ENCODE peak calls at places on chromosomes 1 and 21, in four cellular contexts. One of them, this sample, is unnamed.
A peak's percentile ranks its signal among the peaks of the same experiment; 100 is the strongest.

GRCh38 chr1:54490361-54491248 is 57.4 kb upstream of the ACOT11 start:
- DNase-seq in HepG2: no peak
- DNase-seq in GM12878: no peak
- DNase-seq in SK-N-SH: peak; percentile 73
- DNase-seq in this sample: peak; percentile 86

GRCh38 chr1:42176902-42177519 is 12.5 kb upstream of the GUCA2A start:
- DNase-seq in HepG2: peak; percentile 51
- DNase-seq in GM12878: no peak
- DNase-seq in SK-N-SH: peak; percentile 55
- DNase-seq in this sample: no peak

GRCh38 chr1:230976825-230977747 is 1.6 kb downstream of the TTC13 start:
- DNase-seq in HepG2: no peak
- DNase-seq in GM12878: no peak
- DNase-seq in SK-N-SH: no peak
- DNase-seq in this sample: no peak

GRCh38 chr1:92968138-92969032 is 7.1 kb upstream of the DIPK1A start:
- DNase-seq in HepG2: peak; percentile 45
- DNase-seq in GM12878: no peak
- DNase-seq in SK-N-SH: peak; percentile 38
- DNase-seq in this sample: no peak

GRCh38 chr1:172950528-172950927 is 100.2 kb downstream of the TNFSF18 start:
- DNase-seq in HepG2: no peak
- DNase-seq in GM12878: no peak
- DNase-seq in SK-N-SH: no peak
- DNase-seq in this sample: no peak

GRCh38 chr1:201228011-201228983 is 37.7 kb downstream of the IGFN1 start:
- DNase-seq in HepG2: no peak
- DNase-seq in GM12878: no peak
- DNase-seq in SK-N-SH: no peak
- DNase-seq in this sample: peak; percentile 32

GRCh38 chr1:219463629-219464028 is 149.3 kb downstream of the ZC3H11B start:
- DNase-seq in HepG2: no peak
- DNase-seq in GM12878: no peak
- DNase-seq in SK-N-SH: no peak
- DNase-seq in this sample: no peak

GRCh38 chr1:162020145-162020544 is 3.5 kb downstream of the OLFML2B start:
- DNase-seq in HepG2: no peak
- DNase-seq in GM12878: no peak
- DNase-seq in SK-N-SH: no peak
- DNase-seq in this sample: no peak

GRCh38 chr1:92901699-92902405 is 59.4 kb downstream of the DIPK1A start:
- DNase-seq in HepG2: no peak
- DNase-seq in GM12878: no peak
- DNase-seq in SK-N-SH: no peak
- DNase-seq in this sample: no peak

GRCh38 chr21:15549671-15550070 is 180.1 kb upstream of the USP25 start:
- DNase-seq in HepG2: peak; percentile 1
- DNase-seq in GM12878: no peak
- DNase-seq in SK-N-SH: no peak
- DNase-seq in this sample: no peak
- TF ChIP-seq RFX5 in HepG2: no peak
- TF ChIP-seq RFX5 in GM12878: no peak
- TF ChIP-seq RFX5 in SK-N-SH: no peak
- TF ChIP-seq RFX5 in this sample: no peak

DNA sequence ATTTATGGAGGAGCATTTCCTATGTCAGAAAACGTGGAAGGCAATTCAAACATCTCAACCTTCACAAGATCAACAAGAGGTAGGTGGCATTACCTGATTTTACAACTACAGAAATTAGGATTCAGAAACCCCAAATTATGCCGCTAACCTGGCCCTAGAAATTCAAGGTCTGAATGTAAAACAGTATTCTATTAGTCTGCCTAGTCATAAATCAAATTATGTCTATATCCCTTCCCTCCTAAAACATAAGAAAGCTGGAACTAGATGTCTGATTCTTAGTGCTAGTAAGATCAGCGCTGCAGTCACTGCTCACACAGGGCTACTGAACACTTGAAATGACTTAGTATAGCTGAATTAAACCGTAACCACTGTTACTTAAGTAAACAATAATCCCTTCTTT is 1.4 kb downstream of the TOMM20 start:
- DNase-seq in HepG2: no peak
- DNase-seq in GM12878: no peak
- DNase-seq in SK-N-SH: no peak
- DNase-seq in this sample: no peak
- TF ChIP-seq TCF12 in HepG2: no peak
- TF ChIP-seq TCF12 in GM12878: no peak
- TF ChIP-seq TCF12 in SK-N-SH: no peak
- TF ChIP-seq TCF12 in this sample: no peak

GRCh38 chr1:238649200-238649599 is 737.2 kb upstream of the CHRM3 start:
- DNase-seq in HepG2: no peak
- DNase-seq in GM12878: no peak
- DNase-seq in SK-N-SH: no peak
- DNase-seq in this sample: no peak

GRCh38 chr1:238648756-238649155 is 737.6 kb upstream of the CHRM3 start:
- DNase-seq in HepG2: no peak
- DNase-seq in GM12878: no peak
- DNase-seq in SK-N-SH: no peak
- DNase-seq in this sample: no peak

GRCh38 chr1:238648296-238648695 is 738.1 kb upstream of the CHRM3 start:
- DNase-seq in HepG2: no peak
- DNase-seq in GM12878: no peak
- DNase-seq in SK-N-SH: no peak
- DNase-seq in this sample: no peak

GRCh38 chr1:238653693-238654321 is 732.6 kb upstream of the CHRM3 start:
- DNase-seq in HepG2: no peak
- DNase-seq in GM12878: no peak
- DNase-seq in SK-N-SH: no peak
- DNase-seq in this sample: no peak

GRCh38 chr1:238652346-238652968 is 733.9 kb upstream of the CHRM3 start:
- DNase-seq in HepG2: no peak
- DNase-seq in GM12878: no peak
- DNase-seq in SK-N-SH: no peak
- DNase-seq in this sample: no peak
- TF ChIP-seq RFX5 in HepG2: no peak
- TF ChIP-seq RFX5 in GM12878: no peak
- TF ChIP-seq RFX5 in SK-N-SH: no peak
- TF ChIP-seq RFX5 in this sample: no peak

DNA sequence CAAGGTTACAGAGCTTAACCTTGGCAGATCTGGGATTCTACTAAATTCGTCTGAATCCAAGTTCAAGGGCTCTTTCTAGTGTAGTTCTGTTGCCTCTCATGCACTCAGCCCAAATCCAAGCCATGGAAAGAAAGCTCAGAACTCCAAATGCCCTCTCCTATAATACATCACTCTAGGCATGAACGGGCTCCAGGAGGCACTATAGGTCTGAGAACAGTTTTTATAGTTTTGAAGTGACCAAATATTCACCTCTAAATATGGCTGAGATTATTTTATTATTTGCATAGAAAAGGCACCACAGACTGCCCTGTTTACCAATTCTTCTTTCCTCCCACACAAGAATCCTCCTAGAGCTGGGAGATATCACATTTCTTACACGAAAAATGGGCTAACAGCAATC is 327.9 kb upstream of the BEND5 start:
- DNase-seq in HepG2: no peak
- DNase-seq in GM12878: no peak
- DNase-seq in SK-N-SH: no peak
- DNase-seq in this sample: no peak
- TF ChIP-seq TCF12 in HepG2: no peak
- TF ChIP-seq TCF12 in GM12878: no peak
- TF ChIP-seq TCF12 in SK-N-SH: no peak
- TF ChIP-seq TCF12 in this sample: no peak

GRCh38 chr1:150243003-150243402 is 7.1 kb upstream of the ANP32E start:
- DNase-seq in HepG2: no peak
- DNase-seq in GM12878: no peak
- DNase-seq in SK-N-SH: no peak
- DNase-seq in this sample: no peak
- TF ChIP-seq RFX5 in HepG2: no peak
- TF ChIP-seq RFX5 in GM12878: no peak
- TF ChIP-seq RFX5 in SK-N-SH: no peak
- TF ChIP-seq RFX5 in this sample: no peak

DNA sequence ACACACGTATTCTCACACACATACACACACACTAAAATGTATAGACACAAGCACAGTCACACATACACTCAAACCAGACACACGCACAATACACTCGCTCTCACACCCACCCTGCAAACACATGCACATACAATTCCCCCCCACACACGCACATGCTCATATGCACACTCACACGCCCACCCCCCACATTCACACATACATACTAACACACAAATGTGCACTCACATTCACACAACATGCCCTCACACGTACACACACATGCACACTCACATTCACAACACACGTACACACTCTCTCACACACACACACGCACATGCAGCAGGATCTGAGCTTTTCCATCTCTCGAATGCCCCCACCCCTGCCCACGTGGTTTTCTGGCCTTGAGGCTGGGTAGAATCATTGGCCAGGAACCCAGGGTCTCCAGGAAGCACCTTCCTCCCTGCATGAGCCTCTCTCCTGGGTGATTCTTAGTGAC is 589.7 kb downstream of the PTPRU start:
- DNase-seq in HepG2: no peak
- DNase-seq in GM12878: no peak
- DNase-seq in SK-N-SH: no peak
- DNase-seq in this sample: peak; percentile 19
- TF ChIP-seq TCF12 in HepG2: no peak
- TF ChIP-seq TCF12 in GM12878: no peak
- TF ChIP-seq TCF12 in SK-N-SH: no peak
- TF ChIP-seq TCF12 in this sample: no peak

GRCh38 chr1:183609313-183609712 is 19.1 kb upstream of the NCF2 start:
- DNase-seq in HepG2: peak; percentile 43
- DNase-seq in GM12878: no peak
- DNase-seq in SK-N-SH: peak; percentile 49
- DNase-seq in this sample: no peak
- TF ChIP-seq RFX5 in HepG2: no peak
- TF ChIP-seq RFX5 in GM12878: no peak
- TF ChIP-seq RFX5 in SK-N-SH: no peak
- TF ChIP-seq RFX5 in this sample: no peak

GRCh38 chr1:233368106-233368783 is 40.7 kb downstream of the MAP3K21 start:
- DNase-seq in HepG2: no peak
- DNase-seq in GM12878: no peak
- DNase-seq in SK-N-SH: no peak
- DNase-seq in this sample: no peak

GRCh38 chr1:233368784-233369120 is 41.2 kb downstream of the MAP3K21 start:
- DNase-seq in HepG2: no peak
- DNase-seq in GM12878: no peak
- DNase-seq in SK-N-SH: no peak
- DNase-seq in this sample: no peak

GRCh38 chr1:233364695-233365539 is 37.4 kb downstream of the MAP3K21 start:
- DNase-seq in HepG2: no peak
- DNase-seq in GM12878: no peak
- DNase-seq in SK-N-SH: peak; percentile 34
- DNase-seq in this sample: no peak

GRCh38 chr1:233364026-233364425 is 36.5 kb downstream of the MAP3K21 start:
- DNase-seq in HepG2: no peak
- DNase-seq in GM12878: no peak
- DNase-seq in SK-N-SH: no peak
- DNase-seq in this sample: no peak

GRCh38 chr1:233367057-233367759 is 39.7 kb downstream of the MAP3K21 start:
- DNase-seq in HepG2: peak; percentile 10
- DNase-seq in GM12878: no peak
- DNase-seq in SK-N-SH: no peak
- DNase-seq in this sample: peak; percentile 50
- TF ChIP-seq TCF12 in HepG2: no peak
- TF ChIP-seq TCF12 in GM12878: no peak
- TF ChIP-seq TCF12 in SK-N-SH: no peak
- TF ChIP-seq TCF12 in this sample: peak; percentile 71

This sample was measured in H1.